ENCODE peak calls at places on chromosomes 1 and 21, in seven cellular contexts. Q is A549, J is adrenal gland, Y is sigmoid colon, O is tibial nerve, H is transverse colon, E is ovary. R is an unnamed sample.

GRCh38 chr1:156945881-156946661 is 25.6 kb downstream of the LRRC71 start:
- DNase-seq in Q (no peak), J (no peak), Y (no peak), O (no peak), H (peak), E (no peak), R (no peak)

GRCh38 chr1:33143698-33144097 is 38.1 kb downstream of the TRIM62 start:
- DNase-seq in Q (no peak), J (no peak), Y (no peak), O (no peak), H (no peak), E (no peak), R (no peak)

GRCh38 chr1:239125027-239125426 is 261.3 kb upstream of the CHRM3 start:
- DNase-seq in Q (no peak), J (no peak), Y (no peak), O (no peak), H (no peak), E (no peak), R (peak)

GRCh38 chr1:9128520-9129371 is at the start of gene GPR157:
- DNase-seq in Q (peak), J (peak), Y (peak), O (peak), H (peak), E (peak), R (peak)

GRCh38 chr1:241591317-241591716 is 48.9 kb downstream of the CHML start:
- DNase-seq in Q (peak), J (no peak), Y (no peak), O (no peak), H (no peak), E (no peak), R (no peak)

GRCh38 chr1:30955448-30956015 is 47.0 kb upstream of the SDC3 start:
- DNase-seq in Q (no peak), J (no peak), Y (no peak), O (no peak), H (no peak), E (no peak), R (no peak)

GRCh38 chr1:67312630-67313029 is 5.0 kb downstream of the IL12RB2 start:
- DNase-seq in Q (no peak), J (no peak), Y (no peak), O (no peak), H (no peak), E (no peak), R (no peak)

GRCh38 chr1:175209493-175209921 is 16.9 kb upstream of the KIAA0040 start:
- DNase-seq in Q (no peak), J (no peak), Y (no peak), O (no peak), H (no peak), E (no peak), R (no peak)

GRCh38 chr21:46646541-46647154 is 11.2 kb downstream of the PRMT2 start:
- DNase-seq in Q (no peak), J (no peak), Y (no peak), O (no peak), H (no peak), E (no peak), R (no peak)

GRCh38 chr21:14303731-14304488 is 79.0 kb downstream of the HSPA13 start:
- DNase-seq in Q (no peak), J (no peak), Y (no peak), O (no peak), H (no peak), E (no peak), R (no peak)

GRCh38 chr1:207752456-207753132 is 740 bp downstream of the CD46 start:
- DNase-seq in Q (peak), J (peak), Y (peak), O (no peak), H (peak), E (no peak), R (no peak)

GRCh38 chr1:104125935-104126334 is 376.2 kb downstream of the AMY1C start:
- DNase-seq in Q (no peak), J (no peak), Y (no peak), O (no peak), H (no peak), E (no peak), R (no peak)

GRCh38 chr1:200130552-200130951 is 103.0 kb downstream of the NR5A2 start:
- DNase-seq in Q (peak), J (no peak), Y (no peak), O (no peak), H (no peak), E (no peak), R (no peak)

GRCh38 chr1:27957655-27958054 is 2.1 kb upstream of the XKR8 start:
- DNase-seq in Q (no peak), J (no peak), Y (no peak), O (no peak), H (no peak), E (no peak), R (no peak)

GRCh38 chr1:27961646-27962221 is 2.0 kb downstream of the XKR8 start:
- DNase-seq in Q (no peak), J (no peak), Y (no peak), O (no peak), H (no peak), E (no peak), R (no peak)

GRCh38 chr1:27960762-27961645 is 1.2 kb downstream of the XKR8 start:
- DNase-seq in Q (no peak), J (peak), Y (no peak), O (no peak), H (peak), E (peak), R (peak)

GRCh38 chr1:27958513-27958912 is 1.3 kb upstream of the XKR8 start:
- DNase-seq in Q (no peak), J (no peak), Y (no peak), O (no peak), H (no peak), E (peak), R (no peak)

DNA sequence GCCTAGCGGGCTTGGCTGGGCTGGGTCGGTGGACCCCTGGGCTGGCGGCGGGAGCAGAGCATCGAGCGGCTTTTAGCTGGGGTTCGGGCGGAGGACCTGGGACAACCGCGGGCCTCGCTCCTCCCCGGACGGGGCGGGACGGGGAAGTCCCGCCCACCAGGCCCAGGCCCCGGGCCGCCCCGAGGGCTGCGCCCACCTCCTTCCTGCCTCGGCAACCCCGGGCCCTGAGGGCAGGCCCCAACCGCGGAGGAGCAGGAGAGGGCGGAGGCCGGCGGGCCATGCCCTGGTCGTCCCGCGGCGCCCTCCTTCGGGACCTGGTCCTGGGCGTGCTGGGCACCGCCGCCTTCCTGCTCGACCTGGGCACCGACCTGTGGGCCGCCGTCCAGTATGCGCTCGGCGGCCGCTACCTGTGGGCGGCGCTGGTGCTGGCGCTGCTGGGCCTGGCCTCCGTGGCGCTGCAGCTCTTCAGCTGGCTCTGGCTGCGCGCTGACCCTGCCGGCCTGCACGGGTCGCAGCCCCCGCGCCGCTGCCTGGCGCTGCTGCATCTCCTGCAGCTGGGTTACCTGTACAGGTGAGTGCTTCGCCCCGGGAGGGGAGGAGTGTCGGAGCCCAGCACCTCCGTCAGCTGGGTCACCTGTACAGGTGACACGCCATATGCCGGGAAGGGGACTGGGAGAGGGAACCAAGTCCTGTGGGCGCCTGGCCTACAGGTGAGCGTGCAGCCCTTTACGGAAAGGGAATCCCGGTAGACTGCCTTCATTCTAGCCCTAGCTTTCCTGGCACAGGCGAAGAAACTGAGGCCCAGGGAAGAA is at the start of gene XKR8:
- DNase-seq in Q (peak), J (peak), Y (peak), O (peak), H (peak), E (peak), R (peak)
- TF ChIP-seq POLR2A in Q (peak), J (peak), Y (peak), O (peak), H (peak), E (no peak), R (no peak)

GRCh38 chr1:113904292-113904673 is 316 bp downstream of the AP4B1 start:
- DNase-seq in Q (no peak), J (no peak), Y (no peak), O (no peak), H (no peak), E (no peak), R (no peak)

GRCh38 chr1:113901171-113901570 is 3.4 kb downstream of the AP4B1 start:
- DNase-seq in Q (no peak), J (no peak), Y (no peak), O (no peak), H (no peak), E (no peak), R (no peak)

GRCh38 chr1:113903496-113904291 is 905 bp downstream of the AP4B1 start:
- DNase-seq in Q (no peak), J (no peak), Y (no peak), O (no peak), H (no peak), E (no peak), R (no peak)

GRCh38 chr1:113905435-113905861 is 322 bp downstream of the DCLRE1B start:
- DNase-seq in Q (no peak), J (no peak), Y (peak), O (no peak), H (peak), E (no peak), R (no peak)

DNA sequence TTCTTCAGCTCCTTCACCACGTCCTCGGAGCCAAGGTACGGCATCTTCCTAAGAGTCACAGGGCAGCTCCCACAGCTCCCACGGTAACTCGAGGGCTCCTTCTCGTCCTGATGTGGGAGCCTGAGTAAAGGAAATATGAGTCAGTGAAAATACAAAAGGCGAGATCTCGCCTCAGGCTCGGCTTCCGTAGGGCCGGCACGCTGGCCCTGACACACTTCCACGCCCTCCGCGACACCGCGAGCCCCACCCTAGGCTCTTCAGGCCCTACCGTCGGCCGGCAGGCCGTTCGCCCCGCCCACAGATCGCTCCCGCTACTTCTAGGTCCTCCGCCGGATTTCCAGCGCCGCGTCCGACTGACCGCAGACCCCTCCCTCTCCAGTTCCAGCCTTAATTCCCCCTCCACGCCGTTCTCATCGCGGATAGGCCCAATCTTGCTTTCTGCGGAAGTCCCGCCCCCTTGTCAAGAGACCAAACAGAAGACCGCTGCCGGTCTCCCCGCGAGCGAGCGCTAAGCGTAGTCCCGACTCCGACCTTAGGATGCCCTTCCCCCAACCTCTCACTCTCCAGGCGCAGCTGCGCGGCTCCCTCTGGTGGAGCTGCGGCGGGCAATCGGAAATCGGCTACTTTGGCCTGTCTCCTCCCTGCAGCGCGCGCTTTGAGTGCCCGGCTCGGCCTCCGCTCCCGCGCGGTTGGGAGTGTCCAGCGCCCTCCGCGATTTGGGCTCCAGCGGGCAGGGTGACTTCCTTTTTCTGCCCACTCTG is at the start of the genes AP4B1 and DCLRE1B:
- DNase-seq in Q (peak), J (peak), Y (peak), O (peak), H (peak), E (peak), R (peak)
- TF ChIP-seq POLR2A in Q (peak), J (peak), Y (peak), O (peak), H (peak), E (peak), R (peak)

DNA sequence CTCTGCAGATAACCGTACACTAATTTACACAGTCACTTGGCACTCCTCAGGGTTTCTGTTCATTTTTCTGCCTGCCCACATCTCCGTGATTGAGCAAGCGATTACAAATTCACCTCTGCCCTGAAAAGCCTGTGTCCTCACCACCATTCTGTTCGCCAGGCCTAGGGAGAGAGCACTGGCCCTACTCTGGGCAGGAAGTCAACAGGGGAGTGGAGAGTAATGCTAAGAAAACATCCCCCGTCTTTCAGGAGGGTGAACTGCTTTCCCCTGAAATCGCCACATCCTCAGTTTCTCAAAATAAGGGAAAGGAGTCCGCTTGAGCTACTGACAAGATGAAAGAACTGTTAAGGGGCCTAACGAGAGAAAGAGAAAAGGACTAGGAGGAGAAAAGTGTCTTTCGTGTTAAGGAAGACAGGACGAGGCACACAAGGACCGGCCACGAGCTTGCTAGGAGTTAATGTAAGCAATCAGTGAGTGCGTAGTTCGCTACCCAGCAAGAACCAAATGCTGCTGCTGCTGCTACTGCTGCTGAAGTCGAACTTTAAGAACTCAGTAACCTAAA is 632 bp downstream of the PEX19 start:
- DNase-seq in Q (no peak), J (peak), Y (no peak), O (no peak), H (peak), E (no peak), R (peak)
- TF ChIP-seq POLR2A in Q (no peak), J (peak), Y (no peak), O (no peak), H (peak), E (no peak), R (no peak)

GRCh38 chr1:77081834-77082233 is 137.4 kb downstream of the PIGK start:
- DNase-seq in Q (no peak), J (no peak), Y (no peak), O (no peak), H (no peak), E (no peak), R (no peak)

GRCh38 chr1:77076759-77077158 is 142.5 kb downstream of the PIGK start:
- DNase-seq in Q (no peak), J (no peak), Y (no peak), O (no peak), H (no peak), E (no peak), R (no peak)
- TF ChIP-seq POLR2A in Q (no peak), J (no peak), Y (no peak), O (no peak), H (no peak), E (no peak), R (no peak)

DNA sequence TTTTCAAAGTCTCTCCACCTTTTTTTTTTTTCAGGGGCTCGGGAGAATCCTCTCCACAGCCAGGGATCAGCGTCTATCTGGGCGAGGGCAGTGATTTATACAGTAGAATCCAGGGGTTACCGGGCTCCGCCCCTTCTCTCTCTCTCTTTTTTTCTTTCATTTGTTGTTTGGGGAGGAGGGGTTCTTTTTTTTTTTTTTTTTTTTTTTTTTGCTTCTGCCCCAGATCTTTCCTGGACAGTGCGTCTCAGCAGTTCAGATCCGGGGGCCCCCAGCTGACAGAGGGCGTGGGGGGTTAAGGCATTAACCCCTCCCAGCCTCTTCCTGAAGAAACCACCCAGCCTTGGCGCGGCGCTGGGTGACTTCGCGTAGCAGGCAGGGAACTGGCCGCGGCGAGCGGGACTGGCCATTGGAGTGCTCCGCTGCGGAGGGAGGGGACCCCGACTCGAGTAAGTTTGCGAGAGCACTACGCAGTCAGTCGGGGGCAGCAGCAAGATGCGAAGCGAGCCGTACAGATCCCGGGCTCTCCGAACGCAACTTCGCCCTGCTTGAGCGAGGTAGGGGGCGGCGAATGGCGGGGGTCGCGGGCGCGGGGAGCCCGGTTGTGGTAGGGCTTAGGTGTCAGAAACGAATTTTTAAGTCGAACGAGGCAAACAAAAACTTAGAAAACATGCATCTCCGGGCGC is at the start of gene S1PR1:
- DNase-seq in Q (no peak), J (peak), Y (peak), O (peak), H (peak), E (peak), R (peak)
- TF ChIP-seq POLR2A in Q (no peak), J (peak), Y (no peak), O (no peak), H (peak), E (no peak), R (no peak)

GRCh38 chr1:41023279-41023990 is 1.9 kb upstream of the SLFNL1 start:
- DNase-seq in Q (no peak), J (no peak), Y (no peak), O (no peak), H (no peak), E (no peak), R (peak)
- TF ChIP-seq POLR2A in Q (no peak), J (no peak), Y (no peak), O (no peak), H (no peak), E (no peak), R (no peak)

DNA sequence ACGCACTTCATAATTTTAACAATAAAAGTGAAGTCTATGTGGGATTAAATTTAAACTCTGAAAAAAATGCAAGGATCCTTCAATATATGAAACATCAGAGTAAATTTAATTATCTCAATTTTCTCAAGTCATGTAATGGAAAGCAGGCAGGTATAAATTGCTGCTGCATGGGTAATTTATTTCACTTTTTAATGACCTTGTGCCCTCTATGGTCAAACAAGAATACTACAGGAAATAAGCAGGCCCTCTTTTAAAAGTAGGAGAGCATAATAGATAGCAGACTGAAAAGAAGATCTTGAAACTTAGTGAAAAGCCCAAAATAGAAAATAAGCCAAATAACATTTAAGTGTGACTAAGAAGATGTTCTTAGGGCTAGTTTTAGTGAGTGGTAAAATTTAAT is 22.9 kb downstream of the BCAS2 start:
- DNase-seq in Q (peak), J (no peak), Y (no peak), O (no peak), H (no peak), E (no peak), R (no peak)
- TF ChIP-seq POLR2A in Q (no peak), J (no peak), Y (no peak), O (no peak), H (no peak), E (no peak), R (no peak)

DNA sequence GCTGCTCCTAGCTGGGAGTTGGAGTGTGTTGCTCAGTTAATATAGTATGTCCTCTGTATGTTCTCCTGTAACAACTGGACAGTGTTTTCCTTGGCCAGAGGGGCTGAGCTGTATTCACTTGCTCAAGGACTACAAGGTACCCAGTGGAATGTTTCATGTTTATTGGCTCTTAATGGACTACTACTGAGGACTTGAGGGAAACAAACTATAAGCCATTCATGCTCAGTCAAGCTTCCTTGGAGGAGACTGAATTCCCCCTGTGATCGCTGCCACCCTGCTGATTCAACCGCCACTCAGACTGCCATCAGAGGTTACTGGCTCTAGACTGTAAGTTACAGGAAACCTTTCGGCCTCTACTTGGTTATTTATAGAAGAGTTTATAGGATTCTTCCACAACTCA is 166.6 kb downstream of the ZC3H11B start:
- DNase-seq in Q (no peak), J (no peak), Y (no peak), O (no peak), H (no peak), E (no peak), R (no peak)
- TF ChIP-seq POLR2A in Q (no peak), J (no peak), Y (no peak), O (no peak), H (no peak), E (no peak), R (no peak)

R was measured in H54.